ENCODE peak calls at places on chromosomes 5 and 9, in ten cellular contexts. Q, A, T, M, O, W, Z, J, L and R are unnamed samples.

GRCh38 chr5:75335952-75336624 is 932 bp upstream of the HMGCR start:
- DNase-seq in O (peak; percentile 40), L (peak; percentile 83), M (no peak), Q (peak; percentile 55), T (peak; percentile 73), J (peak; percentile 24), A (peak; percentile 80), Z (no peak), W (no peak), R (no peak)

GRCh38 chr5:176995896-176996767 is 10.4 kb downstream of the UIMC1 start:
- DNase-seq in M (no peak), Z (no peak), T (no peak), J (no peak), A (peak; percentile 56), W (no peak), L (peak; percentile 91), O (no peak), Q (no peak), R (no peak)

GRCh38 chr5:83321656-83322055 is 149.9 kb upstream of the VCAN start:
- DNase-seq in J (no peak), W (no peak), T (no peak), M (no peak), O (no peak), L (peak; percentile 64), A (peak; percentile 11), Q (no peak), Z (no peak), R (no peak)

GRCh38 chr5:80069918-80070318 is 34.8 kb downstream of the THBS4 start:
- DNase-seq in O (no peak), Z (no peak), M (peak; percentile 45), W (peak; percentile 45), T (no peak), Q (no peak), J (no peak), A (no peak), L (no peak), R (no peak)

GRCh38 chr5:122202952-122203351 is 73.6 kb downstream of the ZNF474 start:
- DNase-seq in T (no peak), Q (no peak), O (no peak), L (no peak), J (no peak), W (no peak), M (no peak), A (no peak), Z (no peak), R (no peak)

GRCh38 chr9:117868594-117868993 is 164.4 kb downstream of the TLR4 start:
- DNase-seq in W (no peak), J (no peak), Z (no peak), T (no peak), A (no peak), Q (no peak), L (no peak), M (no peak), O (no peak), R (no peak)

GRCh38 chr5:119358901-119359603 is 3.2 kb downstream of the TNFAIP8 start:
- DNase-seq in T (no peak), W (no peak), O (no peak), L (no peak), Z (no peak), A (peak; percentile 43), Q (no peak), M (no peak), J (peak; percentile 38), R (no peak)

GRCh38 chr5:135857630-135858311 is 23.3 kb downstream of the SLC25A48 start:
- DNase-seq in Z (no peak), T (no peak), Q (no peak), J (no peak), W (no peak), O (no peak), M (no peak), L (no peak), A (peak; percentile 38), R (peak; percentile 36)

GRCh38 chr5:138725153-138725884 is 27.9 kb upstream of the CTNNA1 start:
- DNase-seq in A (peak; percentile 100), Q (no peak), J (peak; percentile 32), W (no peak), Z (no peak), O (no peak), L (peak; percentile 59), M (peak; percentile 42), T (peak; percentile 54), R (peak; percentile 76)

GRCh38 chr9:108441251-108441650 is 414.5 kb downstream of the ACTL7B start:
- DNase-seq in M (no peak), T (no peak), O (no peak), J (no peak), A (no peak), Z (no peak), L (no peak), Q (no peak), W (no peak), R (no peak)

GRCh38 chr9:86282979-86283535 is 719 bp upstream of the ISCA1 start:
- DNase-seq in J (no peak), A (peak; percentile 75), M (peak; percentile 39), L (peak; percentile 91), T (no peak), Z (no peak), Q (peak; percentile 29), W (no peak), O (no peak), R (no peak)

GRCh38 chr9:131805803-131806202 is 65.9 kb upstream of the RAPGEF1 start:
- DNase-seq in L (no peak), Q (no peak), T (no peak), O (no peak), M (no peak), J (no peak), Z (no peak), W (no peak), A (no peak), R (no peak)

GRCh38 chr5:134543820-134544692 is 18.6 kb downstream of the JADE2 start:
- DNase-seq in O (no peak), L (no peak), T (no peak), M (peak; percentile 29), W (no peak), A (no peak), J (no peak), Q (no peak), Z (peak; percentile 49), R (no peak)

GRCh38 chr5:43078956-43079355 is 38.8 kb upstream of the ANXA2R start:
- DNase-seq in M (no peak), L (peak; percentile 85), W (no peak), Z (no peak), Q (no peak), O (no peak), T (no peak), J (no peak), A (peak; percentile 54), R (no peak)

GRCh38 chr5:136042665-136043121 is 13.9 kb downstream of the TGFBI start:
- DNase-seq in Q (no peak), J (no peak), L (peak; percentile 85), Z (no peak), W (no peak), M (no peak), T (no peak), A (no peak), O (no peak), R (no peak)

GRCh38 chr9:127051881-127052595 is 70.4 kb downstream of the ANGPTL2 start:
- DNase-seq in J (no peak), O (no peak), A (no peak), M (no peak), L (no peak), Z (no peak), Q (no peak), T (no peak), W (no peak), R (no peak)

GRCh38 chr5:88544616-88545150 is 276.0 kb upstream of the TMEM161B start:
- DNase-seq in O (no peak), Z (no peak), T (no peak), L (no peak), W (no peak), A (no peak), M (no peak), J (no peak), Q (no peak), R (no peak)

GRCh38 chr9:115276621-115277020 is 158.7 kb upstream of the TNC start:
- DNase-seq in O (no peak), A (peak; percentile 17), Q (no peak), T (no peak), J (no peak), W (no peak), L (no peak), M (no peak), Z (no peak), R (no peak)

GRCh38 chr5:9445989-9446388 is 99.9 kb downstream of the SEMA5A start:
- DNase-seq in J (no peak), T (no peak), Q (no peak), O (no peak), A (no peak), Z (no peak), M (no peak), W (no peak), L (peak; percentile 36), R (no peak)

GRCh38 chr9:32783168-32783891 is at the start of gene TMEM215:
- DNase-seq in T (peak; percentile 15), O (no peak), J (no peak), M (peak; percentile 27), Z (no peak), L (no peak), A (no peak), Q (no peak), W (no peak), R (no peak)

GRCh38 chr5:167452186-167452585 is 839.3 kb upstream of the WWC1 start:
- DNase-seq in W (no peak), J (no peak), Q (no peak), T (no peak), Z (no peak), L (no peak), M (no peak), A (no peak), O (no peak), R (no peak)

GRCh38 chr9:136052433-136052880 is 42.6 kb downstream of the NACC2 start:
- DNase-seq in W (peak; percentile 76), A (peak; percentile 51), M (no peak), Z (no peak), L (peak; percentile 9), J (no peak), T (no peak), Q (no peak), O (peak; percentile 78), R (no peak)

GRCh38 chr5:114419941-114420340 is 58.1 kb downstream of the KCNN2 start:
- DNase-seq in W (no peak), A (peak; percentile 25), Q (no peak), J (no peak), T (no peak), O (no peak), Z (no peak), M (no peak), L (no peak), R (no peak)

GRCh38 chr9:134957945-134958227 is 40.2 kb upstream of the FCN1 start:
- DNase-seq in M (no peak), J (no peak), Z (no peak), L (no peak), Q (no peak), O (no peak), A (no peak), W (no peak), T (no peak), R (no peak)

GRCh38 chr5:14581891-14582796 is 552 bp downstream of the OTULINL start:
- DNase-seq in O (no peak), M (peak; percentile 40), L (peak; percentile 16), J (no peak), Q (no peak), Z (peak; percentile 80), A (peak; percentile 18), T (peak; percentile 76), W (no peak), R (peak; percentile 92)

GRCh38 chr9:83992407-83992806 is 11.8 kb downstream of the RMI1 start:
- DNase-seq in A (no peak), O (no peak), J (no peak), M (no peak), L (peak; percentile 39), W (no peak), T (peak; percentile 59), Q (no peak), Z (no peak), R (no peak)